ENCODE peak calls at places on chromosomes 16 and 17, in seven cellular contexts. Q is HepG2, F is K562, A is SK-N-SH, Y is H1, X is GM12892, O is GM12878. T is an unnamed sample.

GRCh38 chr17:39671651-39672521 is 3.6 kb downstream of the PNMT start:
- DNase-seq in Q (peak), F (peak), A (peak), Y (no peak), X (no peak), O (no peak), T (no peak)

GRCh38 chr17:28725166-28725659 is 820 bp downstream of the TLCD1 start:
- DNase-seq in Q (peak), F (peak), A (no peak), Y (no peak), X (no peak), O (no peak), T (no peak)

GRCh38 chr17:72614871-72615626 is 477.4 kb downstream of the SLC39A11 start:
- DNase-seq in Q (peak), F (no peak), A (no peak), Y (no peak), X (no peak), O (no peak), T (no peak)

GRCh38 chr16:82832861-82833260 is 206.1 kb downstream of the CDH13 start:
- DNase-seq in Q (no peak), F (no peak), A (no peak), Y (no peak), X (no peak), O (no peak), T (no peak)

GRCh38 chr16:81371106-81371505 is 56.3 kb downstream of the GAN start:
- DNase-seq in Q (no peak), F (no peak), A (no peak), Y (no peak), X (no peak), O (no peak), T (no peak)

GRCh38 chr17:31374083-31374447 is 17.4 kb upstream of the RAB11FIP4 start:
- DNase-seq in Q (no peak), F (no peak), A (no peak), Y (no peak), X (no peak), O (no peak), T (no peak)

GRCh38 chr16:54194008-54194731 is 92.4 kb downstream of the IRX3 start:
- DNase-seq in Q (no peak), F (no peak), A (no peak), Y (no peak), X (no peak), O (no peak), T (no peak)

GRCh38 chr17:1300580-1300905 is 21.1 kb downstream of the TRARG1 start:
- DNase-seq in Q (no peak), F (no peak), A (no peak), Y (no peak), X (no peak), O (no peak), T (no peak)

GRCh38 chr17:7241047-7241733 is 1.1 kb downstream of the GABARAP start:
- DNase-seq in Q (no peak), F (no peak), A (no peak), Y (no peak), X (no peak), O (no peak), T (no peak)

GRCh38 chr17:69857412-69857835 is 217.6 kb upstream of the KCNJ16 start:
- DNase-seq in Q (no peak), F (peak), A (no peak), Y (no peak), X (no peak), O (no peak), T (no peak)

GRCh38 chr17:68176770-68177169 is 71.1 kb upstream of the AMZ2 start:
- DNase-seq in Q (no peak), F (peak), A (no peak), Y (no peak), X (no peak), O (no peak), T (no peak)

GRCh38 chr16:86697715-86698114 is 119.4 kb downstream of the FOXL1 start:
- DNase-seq in Q (no peak), F (no peak), A (no peak), Y (no peak), X (no peak), O (no peak), T (no peak)

GRCh38 chr17:44865231-44865660 is 17.6 kb downstream of the HIGD1B start:
- DNase-seq in Q (peak), F (peak), A (peak), Y (peak), X (peak), O (no peak), T (peak)

GRCh38 chr17:44865921-44866320 is 18.2 kb downstream of the HIGD1B start:
- DNase-seq in Q (no peak), F (no peak), A (no peak), Y (no peak), X (no peak), O (no peak), T (no peak)

GRCh38 chr17:44864831-44865230 is 17.1 kb downstream of the HIGD1B start:
- DNase-seq in Q (no peak), F (no peak), A (no peak), Y (no peak), X (no peak), O (no peak), T (no peak)

GRCh38 chr17:44871546-44871945 is 23.9 kb downstream of the HIGD1B start:
- DNase-seq in Q (no peak), F (no peak), A (no peak), Y (no peak), X (no peak), O (no peak), T (no peak)

GRCh38 chr17:44867841-44868240 is 20.2 kb downstream of the HIGD1B start:
- DNase-seq in Q (no peak), F (no peak), A (no peak), Y (no peak), X (no peak), O (no peak), T (no peak)
- TF ChIP-seq POLR2AphosphoS5 in Q (no peak), F (no peak), A (no peak), Y (no peak), X (no peak), O (peak), T (no peak)

GRCh38 chr17:11637796-11638195 is 39.5 kb downstream of the DNAH9 start:
- DNase-seq in Q (no peak), F (no peak), A (no peak), Y (no peak), X (no peak), O (no peak), T (no peak)

GRCh38 chr17:11641521-11642275 is 43.4 kb downstream of the DNAH9 start:
- DNase-seq in Q (no peak), F (no peak), A (no peak), Y (no peak), X (no peak), O (no peak), T (no peak)

GRCh38 chr17:11639736-11640510 is 41.7 kb downstream of the DNAH9 start:
- DNase-seq in Q (no peak), F (no peak), A (no peak), Y (no peak), X (no peak), O (no peak), T (no peak)

GRCh38 chr17:11636771-11637170 is 38.5 kb downstream of the DNAH9 start:
- DNase-seq in Q (no peak), F (no peak), A (no peak), Y (no peak), X (no peak), O (no peak), T (no peak)

GRCh38 chr17:11638700-11639265 is 40.5 kb downstream of the DNAH9 start:
- DNase-seq in Q (no peak), F (no peak), A (no peak), Y (no peak), X (no peak), O (no peak), T (no peak)
- TF ChIP-seq TAF1 in Q (no peak), F (no peak), A (no peak), Y (no peak), X (no peak), O (no peak), T (no peak)

GRCh38 chr17:9087921-9088320 is 66.6 kb downstream of the NTN1 start:
- DNase-seq in Q (no peak), F (no peak), A (no peak), Y (no peak), X (no peak), O (no peak), T (no peak)

GRCh38 chr17:9095390-9095789 is 74.1 kb downstream of the NTN1 start:
- DNase-seq in Q (no peak), F (no peak), A (no peak), Y (no peak), X (no peak), O (no peak), T (no peak)

GRCh38 chr17:9086577-9086976 is 65.3 kb downstream of the NTN1 start:
- DNase-seq in Q (no peak), F (no peak), A (no peak), Y (no peak), X (no peak), O (no peak), T (no peak)

GRCh38 chr17:9090641-9091096 is 69.4 kb downstream of the NTN1 start:
- DNase-seq in Q (no peak), F (no peak), A (no peak), Y (no peak), X (no peak), O (no peak), T (no peak)
- TF ChIP-seq POLR2AphosphoS5 in Q (no peak), F (no peak), A (no peak), Y (no peak), X (no peak), O (no peak), T (no peak)

GRCh38 chr16:75138233-75138632 is 10.1 kb upstream of the ZFP1 start:
- DNase-seq in Q (no peak), F (no peak), A (no peak), Y (no peak), X (no peak), O (no peak), T (no peak)

GRCh38 chr16:75139498-75139897 is 8.8 kb upstream of the ZFP1 start:
- DNase-seq in Q (no peak), F (no peak), A (no peak), Y (no peak), X (no peak), O (no peak), T (no peak)

DNA sequence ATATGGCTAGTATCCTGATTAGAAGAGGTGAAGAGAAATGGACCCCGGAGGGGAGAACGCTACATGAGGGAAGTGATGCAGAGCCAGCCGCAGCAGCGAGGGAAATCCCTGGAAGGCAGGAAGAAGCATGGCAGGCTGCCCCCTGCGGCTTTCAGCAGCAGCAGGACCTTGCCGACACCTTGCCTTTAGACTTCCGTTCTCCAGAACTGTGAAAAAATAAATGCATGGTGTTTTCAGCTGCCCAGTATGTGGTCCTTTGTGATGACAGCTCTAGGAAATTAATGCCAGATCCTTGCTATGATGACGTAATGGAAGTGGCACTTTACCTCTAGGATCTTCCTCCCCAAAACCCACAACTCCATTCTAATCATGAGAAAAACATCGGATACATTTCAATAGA is 9.7 kb upstream of the ZFP1 start:
- DNase-seq in Q (no peak), F (no peak), A (no peak), Y (no peak), X (no peak), O (no peak), T (no peak)
- TF ChIP-seq TAF1 in Q (no peak), F (no peak), A (no peak), Y (no peak), X (no peak), O (no peak), T (no peak)

DNA sequence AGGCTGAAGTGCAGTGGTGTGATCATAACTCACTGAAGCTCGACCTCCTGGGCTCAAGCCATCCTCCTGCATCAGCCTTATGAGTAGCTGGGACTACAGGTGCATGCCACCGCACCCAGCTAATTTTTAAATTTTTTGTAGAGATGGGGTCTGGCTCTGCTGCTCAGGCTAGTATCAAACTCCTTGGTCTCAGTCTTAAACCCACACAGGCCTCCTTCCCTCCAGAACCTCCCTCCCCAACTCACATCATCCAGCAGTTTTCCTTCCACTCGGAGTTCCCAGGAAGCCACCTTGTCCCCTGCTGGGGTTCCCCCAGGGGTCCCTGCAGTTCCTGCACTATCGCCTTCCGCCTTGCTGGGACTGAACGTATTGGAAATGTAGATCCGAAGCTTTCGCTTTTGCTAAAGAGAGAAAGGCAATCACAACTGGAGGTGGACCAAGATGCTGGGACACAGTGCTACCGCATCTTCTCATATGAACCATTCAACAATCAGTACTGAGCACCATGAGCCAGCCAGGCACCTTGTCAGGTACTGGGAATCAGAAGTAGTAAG is 7.2 kb downstream of the SMARCD2 start:
- DNase-seq in Q (no peak), F (no peak), A (no peak), Y (no peak), X (no peak), O (no peak), T (no peak)
- TF ChIP-seq POLR2AphosphoS5 in Q (no peak), F (no peak), A (no peak), Y (no peak), X (peak), O (no peak), T (no peak)

GRCh38 chr16:9976641-9977040 is 205.6 kb downstream of the GRIN2A start:
- DNase-seq in Q (no peak), F (no peak), A (no peak), Y (no peak), X (no peak), O (no peak), T (no peak)
- TF ChIP-seq TAF1 in Q (no peak), F (no peak), A (no peak), Y (no peak), X (no peak), O (no peak), T (no peak)

GRCh38 chr16:4734730-4735575 is 616 bp downstream of the DNAAF8 start:
- DNase-seq in Q (peak), F (peak), A (peak), Y (no peak), X (peak), O (no peak), T (peak)
- TF ChIP-seq POLR2AphosphoS5 in Q (no peak), F (no peak), A (peak), Y (no peak), X (no peak), O (peak), T (peak)

GRCh38 chr16:66926171-66926570 is 836 bp upstream of the RRAD start:
- DNase-seq in Q (no peak), F (no peak), A (no peak), Y (no peak), X (no peak), O (no peak), T (no peak)

GRCh38 chr16:66923247-66923851 is 2.0 kb downstream of the RRAD start:
- DNase-seq in Q (no peak), F (no peak), A (no peak), Y (no peak), X (no peak), O (no peak), T (no peak)

GRCh38 chr16:66925322-66925840 is at the start of gene RRAD:
- DNase-seq in Q (no peak), F (peak), A (no peak), Y (no peak), X (no peak), O (no peak), T (no peak)

GRCh38 chr16:66923866-66924265 is 1.5 kb downstream of the RRAD start:
- DNase-seq in Q (no peak), F (no peak), A (no peak), Y (no peak), X (no peak), O (no peak), T (no peak)

DNA sequence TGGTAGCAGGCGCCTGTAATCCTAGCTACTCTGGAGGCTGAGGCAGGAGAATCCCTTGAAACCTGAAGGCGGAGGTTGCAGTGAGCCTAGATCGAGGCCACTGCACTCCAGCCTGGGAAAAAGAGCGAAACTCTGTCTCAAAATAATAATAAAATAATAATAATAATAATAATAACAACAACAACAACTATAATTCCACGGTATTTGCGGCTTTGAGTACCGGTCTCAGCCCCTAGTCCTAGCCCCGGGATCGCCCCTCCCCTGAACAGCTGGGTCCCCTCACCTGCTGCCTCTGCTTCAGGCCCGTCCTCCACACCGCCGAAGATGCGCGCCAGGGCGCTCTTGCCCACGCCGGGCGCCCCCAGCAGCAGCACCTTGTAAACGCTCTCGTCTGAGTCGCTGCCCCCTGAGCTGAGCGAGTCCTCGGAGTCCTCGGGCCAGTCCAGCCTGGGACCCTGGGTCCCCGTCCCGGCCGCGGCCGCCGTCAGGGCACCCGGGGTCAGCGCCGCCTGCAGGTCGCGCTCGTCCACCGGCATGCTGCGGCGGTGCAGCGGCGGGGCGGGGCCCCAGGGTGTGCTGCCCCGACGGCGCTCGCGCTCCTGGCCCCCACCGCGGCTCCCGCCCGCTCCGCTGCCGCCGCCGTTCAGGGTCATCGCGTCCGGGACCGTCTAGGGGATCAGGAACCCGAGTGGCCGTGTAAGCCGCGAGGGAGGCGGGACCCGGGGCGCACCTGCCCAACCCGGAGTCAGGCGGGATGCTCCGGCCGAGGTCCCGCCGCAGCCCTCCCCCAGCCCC is 611 bp downstream of the RRAD start:
- DNase-seq in Q (no peak), F (peak), A (peak), Y (no peak), X (peak), O (no peak), T (peak)
- TF ChIP-seq TAF1 in Q (no peak), F (no peak), A (no peak), Y (no peak), X (no peak), O (no peak), T (no peak)

GRCh38 chr16:20868890-20869289 is 31.3 kb downstream of the DCUN1D3 start:
- DNase-seq in Q (peak), F (no peak), A (peak), Y (no peak), X (no peak), O (no peak), T (no peak)
- TF ChIP-seq POLR2AphosphoS5 in Q (no peak), F (no peak), A (no peak), Y (no peak), X (no peak), O (no peak), T (no peak)

DNA sequence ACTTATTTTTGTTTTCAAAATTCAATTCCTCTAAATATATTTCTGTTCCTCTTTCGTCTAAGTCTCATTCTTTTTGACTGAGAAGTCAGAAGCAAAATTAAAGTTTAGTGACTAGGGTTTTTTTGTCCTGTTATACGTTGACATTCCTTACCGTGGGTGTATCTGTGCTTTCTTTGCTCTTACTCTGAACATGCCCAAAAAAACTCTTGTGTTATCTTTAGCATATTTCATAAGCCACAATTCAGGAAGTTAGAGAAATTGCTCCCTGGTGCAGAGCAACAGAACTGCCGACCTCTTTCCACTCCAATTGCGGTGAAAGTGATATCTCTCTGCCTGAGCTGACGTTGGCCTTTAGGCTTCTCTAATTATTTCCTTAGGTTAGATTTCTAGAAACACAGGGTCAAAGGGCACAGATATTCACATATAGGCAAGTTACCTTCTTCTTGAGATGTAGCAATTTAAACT is 65.7 kb downstream of the CENPV start:
- DNase-seq in Q (peak), F (peak), A (no peak), Y (no peak), X (no peak), O (peak), T (no peak)
- TF ChIP-seq TAF1 in Q (no peak), F (no peak), A (no peak), Y (no peak), X (no peak), O (peak), T (peak)

T was measured in GM12891.